ENCODE peak calls at places on chromosome 1, in six cellular contexts. I is endothelial cell of umbilical vein; U is SK-N-SH; L is Calu3; M is HFFc6; W is CD4-positive, alpha-beta T cell. Y is an unnamed sample.

GRCh38 chr1:172429324-172430127 is 9.0 kb downstream of the C1orf105 start:
- DNase-seq in I (peak; percentile 78), U (peak; percentile 40), L (peak; percentile 56), M (peak; percentile 64), W (peak; percentile 26), Y (no peak)

GRCh38 chr1:168481586-168481985 is 62.2 kb downstream of the XCL2 start:
- DNase-seq in I (no peak), U (no peak), L (no peak), M (no peak), W (no peak), Y (no peak)

GRCh38 chr1:184888505-184888904 is 85.8 kb downstream of the NIBAN1 start:
- DNase-seq in I (peak; percentile 47), U (no peak), L (no peak), M (peak; percentile 71), W (no peak), Y (no peak)

GRCh38 chr1:173917635-173918493 is 737 bp upstream of the SERPINC1 start:
- DNase-seq in I (no peak), U (no peak), L (no peak), M (no peak), W (no peak), Y (no peak)

GRCh38 chr1:215146252-215146975 is 63.9 kb downstream of the KCNK2 start:
- DNase-seq in I (peak; percentile 55), U (peak; percentile 4), L (peak; percentile 40), M (peak; percentile 18), W (no peak), Y (no peak)

GRCh38 chr1:15620155-15620545 is 2.9 kb downstream of the DDI2 start:
- DNase-seq in I (peak; percentile 76), U (no peak), L (no peak), M (peak; percentile 23), W (no peak), Y (no peak)

GRCh38 chr1:173354937-173355280 is 122.2 kb upstream of the PRDX6 start:
- DNase-seq in I (no peak), U (no peak), L (no peak), M (no peak), W (no peak), Y (no peak)

GRCh38 chr1:67855944-67856343 is 22.7 kb upstream of the GNG12 start:
- DNase-seq in I (peak; percentile 83), U (no peak), L (no peak), M (no peak), W (no peak), Y (no peak)

GRCh38 chr1:176479920-176480319 is 16.9 kb downstream of the PAPPA2 start:
- DNase-seq in I (no peak), U (peak; percentile 1), L (no peak), M (no peak), W (no peak), Y (no peak)

GRCh38 chr1:16922885-16923431 is 1.2 kb downstream of the CROCC start:
- DNase-seq in I (no peak), U (peak; percentile 58), L (no peak), M (no peak), W (no peak), Y (no peak)

DNA sequence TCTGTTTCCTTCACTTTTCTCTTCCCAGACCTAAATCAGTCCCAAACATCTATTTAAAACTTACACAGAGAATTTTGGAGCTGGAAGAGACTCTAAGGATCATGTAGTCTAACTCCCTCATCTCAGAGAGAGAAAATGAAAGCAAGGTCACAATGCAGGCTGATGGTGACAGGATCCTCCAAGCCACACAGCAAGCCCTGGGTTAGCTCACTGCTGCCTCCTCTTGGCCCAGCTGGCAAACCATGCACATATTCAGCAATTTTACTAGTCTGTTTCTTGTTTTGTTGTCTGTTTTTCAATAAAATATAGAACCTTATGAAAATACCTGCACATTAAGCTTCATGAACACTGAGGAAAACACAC is 27.7 kb upstream of the LY9 start:
- DNase-seq in I (no peak), U (no peak), L (peak; percentile 68), M (peak; percentile 29), W (peak; percentile 77), Y (no peak)
- TF ChIP-seq CTCF in I (peak; percentile 34), U (peak; percentile 47), L (peak; percentile 57), M (peak; percentile 71), W (peak; percentile 78), Y (peak; percentile 35)

GRCh38 chr1:220093361-220094015 is 444 bp upstream of the IARS2 start:
- DNase-seq in I (no peak), U (no peak), L (no peak), M (no peak), W (no peak), Y (no peak)

GRCh38 chr1:220084460-220084859 is 5.1 kb downstream of the BPNT1 start:
- DNase-seq in I (peak; percentile 64), U (no peak), L (no peak), M (no peak), W (no peak), Y (no peak)

GRCh38 chr1:220094016-220094911 is at the start of gene IARS2:
- DNase-seq in I (peak; percentile 82), U (peak; percentile 98), L (peak; percentile 97), M (peak; percentile 77), W (peak; percentile 91), Y (peak; percentile 75)

GRCh38 chr1:220092694-220093093 is 1.2 kb upstream of the IARS2 start:
- DNase-seq in I (no peak), U (no peak), L (no peak), M (no peak), W (no peak), Y (no peak)

GRCh38 chr1:220089650-220090556 is at the start of gene BPNT1:
- DNase-seq in I (peak; percentile 97), U (peak; percentile 85), L (peak; percentile 97), M (peak; percentile 91), W (peak; percentile 98), Y (peak; percentile 92)
- TF ChIP-seq CTCF in I (no peak), U (peak; percentile 19), L (no peak), M (no peak), W (no peak), Y (peak; percentile 40)

GRCh38 chr1:166914111-166914510 is 38.0 kb upstream of the TADA1 start:
- DNase-seq in I (no peak), U (no peak), L (no peak), M (no peak), W (no peak), Y (no peak)
- TF ChIP-seq CTCF in I (no peak), U (no peak), L (no peak), M (no peak), W (no peak), Y (no peak)

DNA sequence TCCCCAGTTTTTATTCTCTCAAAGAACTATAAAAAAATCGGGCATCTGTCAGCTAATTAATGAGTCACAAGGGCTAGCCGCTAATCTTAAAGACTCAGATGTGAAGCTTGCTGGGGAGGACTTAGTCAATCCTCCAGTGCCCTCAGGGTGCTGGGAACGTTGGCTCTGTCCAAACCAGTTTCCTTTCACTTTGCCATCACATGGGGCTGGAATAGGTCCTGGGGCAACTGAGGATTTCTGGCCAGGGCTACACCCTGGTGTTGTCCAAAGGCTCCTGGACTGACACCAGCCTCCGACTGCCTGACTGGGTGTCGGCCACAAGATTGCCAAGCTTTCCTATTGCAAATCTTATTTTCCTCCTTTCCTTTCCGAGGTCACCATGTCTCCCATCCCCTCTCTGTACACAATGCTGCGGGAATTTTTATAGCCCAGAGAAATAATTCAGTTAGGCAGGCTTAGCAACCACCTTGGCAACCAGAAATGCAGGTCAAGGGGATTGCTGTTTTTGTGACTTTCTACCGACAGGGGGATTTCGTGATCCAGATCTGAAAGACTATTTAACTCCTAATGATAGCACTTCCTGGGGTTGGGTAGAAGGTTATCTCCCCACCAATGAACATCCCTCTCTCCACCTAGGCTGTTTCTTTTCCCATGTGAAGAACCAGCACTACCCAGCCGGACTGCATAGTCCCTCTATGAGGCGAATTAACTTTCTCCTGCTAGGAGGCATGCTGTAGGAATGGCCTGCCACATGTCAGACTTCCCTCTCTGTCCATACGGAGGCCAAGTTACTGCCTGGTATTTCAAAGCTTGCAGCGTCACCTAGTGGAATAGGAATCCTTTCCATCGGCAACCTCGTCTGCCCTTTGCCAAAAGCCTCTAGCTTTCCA is 29.9 kb upstream of the CTBS start:
- DNase-seq in I (peak; percentile 91), U (no peak), L (peak; percentile 38), M (peak; percentile 98), W (no peak), Y (no peak)
- TF ChIP-seq CTCF in I (peak; percentile 77), U (peak; percentile 69), L (no peak), M (peak; percentile 95), W (no peak), Y (no peak)

DNA sequence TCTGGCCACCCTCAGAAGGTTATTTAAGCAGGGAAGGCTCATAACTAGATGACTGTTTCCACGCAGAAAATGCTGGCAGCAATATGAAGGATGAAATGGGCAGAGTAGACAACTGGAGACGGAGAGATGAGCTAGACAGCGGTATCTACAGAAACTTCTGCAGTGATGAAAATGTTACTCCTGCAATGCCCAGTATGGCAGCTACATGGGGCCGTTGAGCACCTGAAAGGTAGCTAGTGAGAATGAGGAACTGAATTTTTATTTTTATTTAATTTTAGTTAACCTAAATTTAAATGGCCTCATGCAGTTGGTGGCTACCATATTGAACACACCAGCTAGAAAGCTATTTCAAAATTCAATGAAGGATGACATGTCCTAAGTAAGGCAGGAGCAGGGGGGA is 27.3 kb downstream of the SIPA1L2 start:
- DNase-seq in I (no peak), U (no peak), L (no peak), M (no peak), W (no peak), Y (no peak)
- TF ChIP-seq CTCF in I (peak; percentile 10), U (no peak), L (no peak), M (no peak), W (no peak), Y (peak; percentile 25)

GRCh38 chr1:155695107-155695506 is 6.2 kb downstream of the DAP3 start:
- DNase-seq in I (no peak), U (no peak), L (no peak), M (no peak), W (no peak), Y (no peak)
- TF ChIP-seq CTCF in I (no peak), U (no peak), L (no peak), M (no peak), W (no peak), Y (no peak)

DNA sequence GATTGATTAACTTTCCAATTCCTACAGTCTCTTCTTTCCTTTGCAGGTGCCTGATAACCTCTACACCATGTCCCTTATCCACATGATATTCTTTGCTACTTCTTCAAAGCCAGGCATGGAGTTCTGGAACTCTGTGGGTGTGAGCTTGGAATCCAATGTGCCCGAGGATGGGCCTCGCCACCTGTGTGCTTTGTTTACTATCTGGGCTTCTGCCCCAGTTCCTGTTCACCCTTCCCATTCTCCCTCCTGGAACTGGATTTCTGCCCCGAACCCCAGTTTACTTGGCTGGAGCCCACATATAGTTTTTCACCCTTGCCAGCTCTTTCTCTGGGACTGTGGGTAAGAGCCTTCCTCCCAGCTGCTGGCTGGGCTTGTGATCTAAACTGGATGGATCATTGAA is 75.2 kb upstream of the AK4 start:
- DNase-seq in I (no peak), U (no peak), L (no peak), M (no peak), W (no peak), Y (no peak)
- TF ChIP-seq CTCF in I (no peak), U (no peak), L (no peak), M (no peak), W (no peak), Y (no peak)

GRCh38 chr1:220119043-220119512 is 25.1 kb downstream of the IARS2 start:
- DNase-seq in I (no peak), U (no peak), L (peak; percentile 19), M (no peak), W (no peak), Y (no peak)

GRCh38 chr1:220113136-220113695 is 19.3 kb downstream of the IARS2 start:
- DNase-seq in I (peak; percentile 40), U (peak; percentile 52), L (no peak), M (peak; percentile 28), W (no peak), Y (no peak)
- TF ChIP-seq CTCF in I (peak; percentile 50), U (peak; percentile 70), L (peak; percentile 26), M (peak; percentile 73), W (peak; percentile 69), Y (peak; percentile 55)

Y was measured in progenitor cell of endocrine pancreas.